ENCODE peak calls at places on chromosome 2, in seven cellular contexts. L, M, S, G, I, K and Y are unnamed samples.

GRCh38 chr2:234682492-234683228 is 185.8 kb upstream of the ARL4C start:
- DNase-seq in S (no peak), M (no peak), G (no peak), K (no peak), I (no peak), L (no peak), Y (no peak)

GRCh38 chr2:23418490-23418911 is 33.5 kb downstream of the KLHL29 start:
- DNase-seq in S (no peak), M (peak), K (no peak), I (peak), L (no peak), G (no peak), Y (no peak)

GRCh38 chr2:41723531-41723930 is 324.3 kb upstream of the PKDCC start:
- DNase-seq in I (no peak), L (no peak), M (no peak), S (no peak), K (no peak), G (no peak), Y (no peak)

GRCh38 chr2:199230091-199230490 is 227.6 kb downstream of the SATB2 start:
- DNase-seq in G (no peak), K (no peak), I (no peak), L (no peak), M (no peak), S (no peak), Y (no peak)

GRCh38 chr2:132550285-132550684 is 119.7 kb downstream of the LYPD1 start:
- DNase-seq in G (no peak), L (no peak), K (no peak), I (no peak), S (no peak), M (no peak), Y (no peak)

GRCh38 chr2:178531161-178531560 is 50.9 kb downstream of the PLEKHA3 start:
- DNase-seq in S (no peak), I (no peak), K (no peak), L (no peak), G (no peak), M (no peak), Y (no peak)

GRCh38 chr2:42099431-42100173 is 51.8 kb downstream of the PKDCC start:
- DNase-seq in K (no peak), I (no peak), G (no peak), L (no peak), S (no peak), M (peak), Y (no peak)

GRCh38 chr2:53018830-53019425 is 748.7 kb upstream of the CHAC2 start:
- DNase-seq in G (peak), K (no peak), M (no peak), I (no peak), L (no peak), S (no peak), Y (no peak)

GRCh38 chr2:177758591-177759371 is 313.8 kb downstream of the PDE11A start:
- DNase-seq in L (no peak), S (peak), I (peak), M (no peak), K (peak), G (peak), Y (peak)

GRCh38 chr2:162828545-162828944 is 10.0 kb downstream of the KCNH7 start:
- DNase-seq in L (no peak), M (no peak), S (no peak), K (no peak), G (no peak), I (no peak), Y (no peak)

GRCh38 chr2:205776139-205776538 is 93.8 kb downstream of the NRP2 start:
- DNase-seq in G (peak), S (no peak), L (no peak), M (no peak), I (peak), K (peak), Y (peak)

GRCh38 chr2:196293751-196294486 is 122.5 kb upstream of the STK17B start:
- DNase-seq in L (no peak), I (no peak), S (no peak), G (peak), K (no peak), M (no peak), Y (peak)

DNA sequence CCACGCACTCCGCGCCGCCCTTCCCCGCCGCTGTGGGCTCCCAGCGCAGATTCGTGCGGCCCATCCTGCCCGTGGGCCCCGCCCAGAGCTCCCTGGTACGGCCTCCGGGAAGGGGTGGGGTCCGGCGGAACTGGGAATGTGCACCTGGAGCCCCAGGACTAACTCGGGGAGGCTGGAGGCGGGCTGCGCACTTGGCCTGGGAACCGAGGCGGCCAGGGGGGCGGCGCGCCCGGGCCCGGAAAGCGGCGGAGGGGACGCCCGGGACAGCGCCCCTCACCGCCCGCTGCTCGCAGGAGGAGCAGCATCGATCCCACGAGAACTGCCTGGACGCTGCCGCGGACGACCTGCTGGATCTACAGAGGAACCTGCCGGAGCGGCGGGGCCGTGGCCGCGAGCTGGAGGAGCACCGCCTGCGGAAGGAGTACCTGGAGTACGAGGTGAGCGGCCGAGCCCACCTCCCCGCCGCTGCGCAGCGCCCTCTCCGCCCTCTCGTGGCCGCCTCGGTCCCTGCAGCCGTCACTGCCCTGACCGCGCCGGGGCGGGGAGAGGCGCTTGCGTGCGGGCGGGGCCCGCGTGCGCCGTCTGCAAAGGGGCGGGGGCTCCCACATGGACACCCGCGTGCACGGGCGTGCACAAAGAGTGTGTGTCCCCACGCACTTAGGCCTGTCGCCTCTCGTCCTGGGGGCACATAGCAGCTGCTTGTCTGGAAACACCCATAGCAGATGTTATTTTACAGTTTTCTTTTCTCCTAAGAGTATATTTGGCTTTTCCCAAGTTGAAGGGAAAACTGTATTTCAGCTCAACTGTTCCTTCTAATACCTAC is 25.2 kb downstream of the PSD4 start:
- DNase-seq in S (peak), G (peak), I (peak), K (peak), L (peak), M (peak), Y (peak)
- TF ChIP-seq POLR2A in S (no peak), G (peak), I (no peak), K (peak), L (no peak), M (no peak), Y (no peak)

DNA sequence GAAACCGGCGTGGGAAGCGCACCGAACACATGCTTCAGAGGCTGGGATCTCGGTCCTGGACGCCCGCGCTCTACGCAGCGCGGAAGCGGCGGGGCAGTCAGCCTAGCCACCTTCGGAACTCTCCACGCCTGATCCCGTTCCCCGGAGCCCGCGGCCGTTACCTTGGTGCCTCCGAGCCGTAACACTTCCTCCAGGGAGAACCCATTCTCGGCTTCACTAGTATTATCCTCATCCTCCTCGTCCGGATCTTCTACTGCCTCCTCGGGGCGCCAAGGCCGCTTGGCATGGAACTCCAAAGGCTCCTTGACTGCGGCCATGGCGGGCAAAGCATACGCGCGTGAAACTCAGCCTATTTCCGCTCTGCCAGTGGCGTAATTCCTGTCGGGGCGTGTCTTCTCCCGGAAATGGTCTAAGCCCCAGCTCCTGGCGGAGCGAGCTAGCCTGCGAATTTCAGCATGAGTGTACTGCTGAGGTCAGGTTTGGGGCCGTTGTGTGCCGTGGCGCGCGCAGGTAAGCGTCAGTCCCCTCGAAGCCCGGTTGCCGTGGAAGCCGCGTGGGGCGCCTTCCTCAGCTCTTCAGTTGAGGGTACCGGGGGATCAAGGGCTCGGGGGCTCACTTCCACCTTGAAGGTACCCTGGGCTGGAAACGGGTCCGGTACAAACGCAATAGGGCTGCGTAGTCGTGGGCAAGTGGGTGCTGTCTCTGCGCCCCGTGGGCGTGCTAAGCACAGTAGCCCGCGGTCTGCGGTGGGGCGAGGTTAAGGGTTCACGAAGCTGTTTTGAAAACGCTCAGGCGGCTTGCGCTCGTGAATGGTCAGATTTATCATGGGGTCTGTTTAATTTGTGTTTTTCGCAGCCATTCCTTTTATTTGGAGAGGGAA is at the start of the genes CEBPZ and NDUFAF7:
- DNase-seq in L (peak), G (peak), I (peak), K (peak), S (peak), M (peak), Y (peak)
- TF ChIP-seq POLR2A in L (peak), G (peak), I (peak), K (peak), S (peak), M (peak), Y (peak)

GRCh38 chr2:24620936-24621335 is 129.9 kb downstream of the NCOA1 start:
- DNase-seq in L (no peak), M (no peak), I (no peak), G (no peak), K (no peak), S (no peak), Y (no peak)
- TF ChIP-seq POLR2A in L (no peak), M (no peak), I (no peak), G (no peak), K (no peak), S (no peak), Y (no peak)

GRCh38 chr2:46306988-46307655 is 9.9 kb downstream of the EPAS1 start:
- DNase-seq in L (no peak), M (no peak), G (peak), I (no peak), K (no peak), S (no peak), Y (no peak)
- TF ChIP-seq POLR2A in L (no peak), M (no peak), G (no peak), I (no peak), K (no peak), S (no peak), Y (no peak)

GRCh38 chr2:231709636-231709980 is 1.3 kb downstream of the PTMA start:
- DNase-seq in M (peak), S (peak), L (peak), G (peak), K (peak), I (no peak), Y (peak)

GRCh38 chr2:231708050-231708772 is at the start of gene PTMA:
- DNase-seq in L (peak), S (peak), I (peak), G (peak), M (peak), K (peak), Y (peak)

GRCh38 chr2:231706731-231707624 is 1.3 kb upstream of the PTMA start:
- DNase-seq in K (peak), S (peak), I (peak), L (peak), M (peak), G (peak), Y (peak)

GRCh38 chr2:231708773-231709635 is 679 bp downstream of the PTMA start:
- DNase-seq in L (no peak), G (peak), S (peak), I (no peak), M (peak), K (peak), Y (peak)

GRCh38 chr2:231707625-231708049 is 688 bp upstream of the PTMA start:
- DNase-seq in S (peak), G (peak), M (no peak), I (no peak), K (no peak), L (no peak), Y (peak)
- TF ChIP-seq POLR2A in S (peak), G (peak), M (no peak), I (peak), K (peak), L (peak), Y (no peak)

GRCh38 chr2:97738236-97739019 is 25.1 kb downstream of the ZAP70 start:
- DNase-seq in S (no peak), G (no peak), I (no peak), M (peak), L (no peak), K (no peak), Y (no peak)

GRCh38 chr2:97739893-97740245 is 26.5 kb downstream of the ZAP70 start:
- DNase-seq in K (no peak), L (no peak), M (peak), I (no peak), S (no peak), G (no peak), Y (no peak)

GRCh38 chr2:97740590-97741182 is 27.3 kb downstream of the ZAP70 start:
- DNase-seq in K (peak), G (peak), M (peak), I (peak), S (no peak), L (no peak), Y (peak)

GRCh38 chr2:97737421-97738235 is 24.3 kb downstream of the ZAP70 start:
- DNase-seq in S (no peak), L (peak), I (no peak), K (no peak), M (peak), G (no peak), Y (no peak)

DNA sequence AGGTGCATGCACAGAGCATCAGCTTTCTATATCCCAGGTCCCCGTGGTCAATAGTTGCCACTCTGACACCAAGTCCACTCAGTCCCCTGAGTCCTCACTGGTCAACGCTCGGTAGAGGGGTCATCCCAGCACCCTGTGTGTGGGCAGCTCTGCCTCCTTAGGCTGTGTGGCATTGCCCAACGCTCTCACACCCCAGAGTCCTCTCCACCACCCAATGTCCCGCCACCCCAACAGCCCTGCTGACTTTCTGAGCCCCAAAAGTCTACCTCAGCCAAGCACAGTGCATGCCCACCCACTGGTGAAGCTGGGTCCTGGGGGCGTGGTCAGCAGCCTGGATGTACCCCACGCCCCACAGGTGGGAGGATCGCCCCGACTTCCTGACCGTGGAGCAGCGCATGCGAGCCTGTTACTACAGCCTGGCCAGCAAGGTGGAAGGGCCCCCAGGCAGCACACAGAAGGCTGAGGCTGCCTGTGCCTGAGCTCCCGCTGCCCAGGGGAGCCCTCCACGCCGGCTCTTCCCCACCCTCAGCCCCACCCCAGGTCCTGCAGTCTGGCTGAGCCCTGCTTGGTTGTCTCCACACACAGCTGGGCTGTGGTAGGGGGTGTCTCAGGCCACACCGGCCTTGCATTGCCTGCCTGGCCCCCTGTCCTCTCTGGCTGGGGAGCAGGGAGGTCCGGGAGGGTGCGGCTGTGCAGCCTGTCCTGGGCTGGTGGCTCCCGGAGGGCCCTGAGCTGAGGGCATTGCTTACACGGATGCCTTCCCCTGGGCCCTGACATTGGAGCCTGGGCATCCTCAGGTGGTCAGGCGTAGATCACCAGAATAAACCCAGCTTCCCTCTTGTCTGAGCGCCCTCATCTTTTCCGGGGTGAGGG is 25.9 kb downstream of the ZAP70 start:
- DNase-seq in K (no peak), I (no peak), M (peak), L (no peak), G (no peak), S (no peak), Y (no peak)
- TF ChIP-seq POLR2A in K (no peak), I (no peak), M (no peak), L (no peak), G (no peak), S (no peak), Y (no peak)

GRCh38 chr2:37672104-37672869 is 845 bp upstream of the CDC42EP3 start:
- DNase-seq in S (peak), I (peak), M (peak), G (peak), K (peak), L (peak), Y (peak)
- TF ChIP-seq POLR2A in S (no peak), I (peak), M (no peak), G (no peak), K (no peak), L (peak), Y (no peak)